ENCODE peak calls at places on chromosomes 5 and 9, in six cellular contexts. One of them, this sample, is unnamed.
A peak's percentile ranks its signal among the peaks of the same experiment; 100 is the strongest.

GRCh38 chr9:89305868-89306267 is 5.1 kb upstream of the CKS2 start:
- DNase-seq in mucosa of descending colon: no peak
- DNase-seq in iPS-NIHi11: no peak
- DNase-seq in AG20443: no peak
- DNase-seq in NB4: peak; percentile 45
- DNase-seq in T-helper 22 cell: no peak
- DNase-seq in this sample: no peak

GRCh38 chr9:98236881-98237487 is 18.5 kb downstream of the TBC1D2 start:
- DNase-seq in mucosa of descending colon: no peak
- DNase-seq in iPS-NIHi11: no peak
- DNase-seq in AG20443: no peak
- DNase-seq in NB4: peak; percentile 31
- DNase-seq in T-helper 22 cell: no peak
- DNase-seq in this sample: no peak

GRCh38 chr5:140253985-140254384 is 48.9 kb downstream of the PFDN1 start:
- DNase-seq in mucosa of descending colon: peak; percentile 61
- DNase-seq in iPS-NIHi11: no peak
- DNase-seq in AG20443: peak; percentile 44
- DNase-seq in NB4: no peak
- DNase-seq in T-helper 22 cell: no peak
- DNase-seq in this sample: peak; percentile 31

GRCh38 chr5:39501403-39501802 is 76.6 kb upstream of the DAB2 start:
- DNase-seq in mucosa of descending colon: no peak
- DNase-seq in iPS-NIHi11: no peak
- DNase-seq in AG20443: peak; percentile 84
- DNase-seq in NB4: no peak
- DNase-seq in T-helper 22 cell: no peak
- DNase-seq in this sample: peak; percentile 85

GRCh38 chr5:129506092-129506491 is 46.0 kb downstream of the ADAMTS19 start:
- DNase-seq in mucosa of descending colon: no peak
- DNase-seq in iPS-NIHi11: no peak
- DNase-seq in AG20443: no peak
- DNase-seq in NB4: no peak
- DNase-seq in T-helper 22 cell: no peak
- DNase-seq in this sample: peak; percentile 13

GRCh38 chr5:157072508-157072907 is 13.6 kb upstream of the HAVCR1 start:
- DNase-seq in mucosa of descending colon: no peak
- DNase-seq in iPS-NIHi11: no peak
- DNase-seq in AG20443: no peak
- DNase-seq in NB4: no peak
- DNase-seq in T-helper 22 cell: no peak
- DNase-seq in this sample: no peak

GRCh38 chr5:926416-927171 is 33.9 kb downstream of the TRIP13 start:
- DNase-seq in mucosa of descending colon: peak; percentile 39
- DNase-seq in iPS-NIHi11: peak; percentile 92
- DNase-seq in AG20443: peak; percentile 81
- DNase-seq in NB4: peak; percentile 61
- DNase-seq in T-helper 22 cell: no peak
- DNase-seq in this sample: no peak

GRCh38 chr5:181159286-181160143 is 12.1 kb downstream of the OR2V2 start:
- DNase-seq in mucosa of descending colon: peak; percentile 95
- DNase-seq in iPS-NIHi11: peak; percentile 83
- DNase-seq in AG20443: peak; percentile 83
- DNase-seq in NB4: peak; percentile 82
- DNase-seq in T-helper 22 cell: peak; percentile 68
- DNase-seq in this sample: peak; percentile 82

GRCh38 chr5:149526855-149527590 is 24.2 kb downstream of the CSNK1A1 start:
- DNase-seq in mucosa of descending colon: no peak
- DNase-seq in iPS-NIHi11: no peak
- DNase-seq in AG20443: no peak
- DNase-seq in NB4: no peak
- DNase-seq in T-helper 22 cell: no peak
- DNase-seq in this sample: no peak

GRCh38 chr9:71604197-71605063 is 163.9 kb downstream of the CEMIP2 start:
- DNase-seq in mucosa of descending colon: peak; percentile 81
- DNase-seq in iPS-NIHi11: peak; percentile 72
- DNase-seq in AG20443: peak; percentile 68
- DNase-seq in NB4: peak; percentile 55
- DNase-seq in T-helper 22 cell: peak; percentile 37
- DNase-seq in this sample: peak; percentile 37

GRCh38 chr9:32707326-32707725 is 71.9 kb upstream of the TAF1L start:
- DNase-seq in mucosa of descending colon: no peak
- DNase-seq in iPS-NIHi11: no peak
- DNase-seq in AG20443: no peak
- DNase-seq in NB4: no peak
- DNase-seq in T-helper 22 cell: no peak
- DNase-seq in this sample: no peak

This sample was measured in MG63.